ENCODE peak calls at places on chromosomes 7 and 10, in eight cellular contexts. O is kidney epithelial cell, H is adipocyte, I is ecto neural progenitor cell, T is posterior vena cava, B is H9, K is endodermal cell, A is HEK293T. S is an unnamed sample.

GRCh38 chr10:13820591-13821377 is 234.0 kb downstream of the PRPF18 start:
- DNase-seq in O (no peak), H (no peak), I (no peak), T (no peak), B (no peak), K (peak), A (no peak), S (no peak)

GRCh38 chr7:114922652-114923402 is 933 bp downstream of the MDFIC start:
- DNase-seq in O (no peak), H (peak), I (peak), T (no peak), B (peak), K (peak), A (peak), S (no peak)

GRCh38 chr10:119673271-119673670 is 22.1 kb downstream of the BAG3 start:
- DNase-seq in O (no peak), H (no peak), I (no peak), T (no peak), B (no peak), K (no peak), A (no peak), S (no peak)

GRCh38 chr10:25557136-25557535 is 376.9 kb upstream of the MYO3A start:
- DNase-seq in O (no peak), H (no peak), I (no peak), T (no peak), B (no peak), K (no peak), A (no peak), S (no peak)

GRCh38 chr10:44194435-44194834 is 190.5 kb downstream of the CXCL12 start:
- DNase-seq in O (no peak), H (no peak), I (no peak), T (no peak), B (no peak), K (no peak), A (no peak), S (peak)

GRCh38 chr7:26191233-26191973 is 9.1 kb downstream of the HNRNPA2B1 start:
- DNase-seq in O (no peak), H (no peak), I (no peak), T (no peak), B (no peak), K (no peak), A (no peak), S (no peak)

GRCh38 chr10:101841826-101842225 is 1.8 kb downstream of the KCNIP2 start:
- DNase-seq in O (no peak), H (no peak), I (no peak), T (no peak), B (no peak), K (no peak), A (no peak), S (no peak)

GRCh38 chr10:25048463-25048862 is 32.1 kb downstream of the THNSL1 start:
- DNase-seq in O (no peak), H (no peak), I (no peak), T (no peak), B (no peak), K (no peak), A (no peak), S (no peak)

GRCh38 chr10:133035952-133036351 is 51.8 kb upstream of the ADGRA1 start:
- DNase-seq in O (no peak), H (no peak), I (no peak), T (no peak), B (no peak), K (no peak), A (no peak), S (no peak)

GRCh38 chr7:100034871-100035510 is 14.6 kb upstream of the ZSCAN21 start:
- DNase-seq in O (no peak), H (peak), I (no peak), T (no peak), B (no peak), K (no peak), A (no peak), S (no peak)

GRCh38 chr7:45592230-45592991 is 18.2 kb downstream of the ADCY1 start:
- DNase-seq in O (no peak), H (no peak), I (peak), T (peak), B (peak), K (peak), A (no peak), S (peak)

GRCh38 chr7:5266148-5267028 is 16.4 kb upstream of the SLC29A4 start:
- DNase-seq in O (no peak), H (peak), I (no peak), T (no peak), B (peak), K (no peak), A (no peak), S (no peak)

GRCh38 chr7:22375359-22376048 is 18.6 kb upstream of the RAPGEF5 start:
- DNase-seq in O (no peak), H (peak), I (no peak), T (no peak), B (no peak), K (no peak), A (no peak), S (no peak)

GRCh38 chr7:152336754-152337368 is 98.9 kb downstream of the KMT2C start:
- DNase-seq in O (no peak), H (peak), I (no peak), T (no peak), B (peak), K (peak), A (peak), S (no peak)

GRCh38 chr7:815284-816216 is 16.7 kb upstream of the SUN1 start:
- DNase-seq in O (no peak), H (peak), I (peak), T (no peak), B (peak), K (peak), A (peak), S (no peak)

GRCh38 chr7:17696422-17696821 is 243.9 kb downstream of the SNX13 start:
- DNase-seq in O (no peak), H (peak), I (no peak), T (peak), B (no peak), K (no peak), A (no peak), S (no peak)

GRCh38 chr10:99279626-99280111 is 44.0 kb upstream of the HPSE2 start:
- DNase-seq in O (no peak), H (peak), I (no peak), T (no peak), B (no peak), K (no peak), A (no peak), S (no peak)

GRCh38 chr7:84263106-84263505 is 68.5 kb upstream of the SEMA3A start:
- DNase-seq in O (no peak), H (no peak), I (no peak), T (no peak), B (no peak), K (no peak), A (no peak), S (no peak)

GRCh38 chr7:54796150-54796549 is 37.1 kb upstream of the SEC61G start:
- DNase-seq in O (no peak), H (peak), I (no peak), T (no peak), B (no peak), K (no peak), A (no peak), S (no peak)

GRCh38 chr10:76492026-76492425 is 1060.6 kb downstream of the LRMDA start:
- DNase-seq in O (peak), H (peak), I (no peak), T (no peak), B (no peak), K (no peak), A (no peak), S (no peak)

GRCh38 chr10:104501864-104502579 is 139.1 kb upstream of the SORCS3 start:
- DNase-seq in O (no peak), H (no peak), I (no peak), T (no peak), B (no peak), K (peak), A (no peak), S (no peak)

GRCh38 chr10:86664370-86665217 is 3.7 kb upstream of the LDB3 start:
- DNase-seq in O (no peak), H (no peak), I (no peak), T (no peak), B (no peak), K (no peak), A (no peak), S (no peak)

GRCh38 chr10:3167611-3168330 is 4.8 kb downstream of the PITRM1 start:
- DNase-seq in O (no peak), H (no peak), I (no peak), T (no peak), B (no peak), K (peak), A (no peak), S (no peak)

GRCh38 chr7:149497467-149498261 is at the start of gene ZNF746:
- DNase-seq in O (peak), H (peak), I (peak), T (peak), B (peak), K (peak), A (peak), S (no peak)

GRCh38 chr7:97075928-97076327 is 41.6 kb upstream of the SDHAF3 start:
- DNase-seq in O (no peak), H (no peak), I (no peak), T (no peak), B (peak), K (peak), A (no peak), S (no peak)

GRCh38 chr10:90421874-90422273 is 436.0 kb downstream of the HTR7 start:
- DNase-seq in O (no peak), H (no peak), I (no peak), T (no peak), B (no peak), K (no peak), A (no peak), S (no peak)

GRCh38 chr7:129041929-129042200 is 13.0 kb downstream of the TNPO3 start:
- DNase-seq in O (no peak), H (no peak), I (no peak), T (no peak), B (no peak), K (no peak), A (no peak), S (no peak)

GRCh38 chr7:146116452-146117219 is at the start of gene CNTNAP2:
- DNase-seq in O (peak), H (peak), I (peak), T (peak), B (peak), K (peak), A (peak), S (no peak)

GRCh38 chr7:107668296-107668695 is 7.7 kb downstream of the SLC26A4 start:
- DNase-seq in O (no peak), H (no peak), I (no peak), T (no peak), B (no peak), K (no peak), A (no peak), S (no peak)

GRCh38 chr7:117774943-117775342 is 98.3 kb downstream of the CTTNBP2 start:
- DNase-seq in O (no peak), H (no peak), I (no peak), T (no peak), B (no peak), K (no peak), A (no peak), S (no peak)

GRCh38 chr10:102646610-102647432 is 2.5 kb downstream of the TRIM8 start:
- DNase-seq in O (no peak), H (peak), I (no peak), T (peak), B (no peak), K (peak), A (no peak), S (no peak)

GRCh38 chr7:140229101-140229525 is 52.3 kb upstream of the KDM7A start:
- DNase-seq in O (no peak), H (no peak), I (no peak), T (peak), B (no peak), K (no peak), A (no peak), S (no peak)

GRCh38 chr7:12139421-12139820 is 71.7 kb upstream of the TMEM106B start:
- DNase-seq in O (no peak), H (no peak), I (no peak), T (no peak), B (no peak), K (no peak), A (no peak), S (no peak)